ENCODE peak calls at places on chromosomes 2 and 18, in six cellular contexts. H, V, I, L, C and Q are unnamed samples.

GRCh38 chr2:239943991-239944441 is 81.1 kb downstream of the NDUFA10 start:
- DNase-seq in H (no peak), V (no peak), I (no peak), L (no peak), C (no peak), Q (no peak)

GRCh38 chr2:168639501-168639900 is 162.9 kb upstream of the NOSTRIN start:
- DNase-seq in H (no peak), V (no peak), I (no peak), L (no peak), C (no peak), Q (no peak)

GRCh38 chr2:54499666-54500065 is 43.5 kb downstream of the SPTBN1 start:
- DNase-seq in H (peak), V (no peak), I (no peak), L (no peak), C (no peak), Q (no peak)

GRCh38 chr2:95695613-95696012 is 103.8 kb downstream of the TRIM43 start:
- DNase-seq in H (no peak), V (no peak), I (no peak), L (no peak), C (no peak), Q (no peak)

GRCh38 chr18:62760403-62760734 is 45.0 kb downstream of the PHLPP1 start:
- DNase-seq in H (no peak), V (no peak), I (no peak), L (no peak), C (no peak), Q (no peak)

GRCh38 chr2:21928292-21928691 is 804.5 kb downstream of the TDRD15 start:
- DNase-seq in H (no peak), V (no peak), I (no peak), L (no peak), C (no peak), Q (no peak)

GRCh38 chr2:17672583-17673317 is 80.9 kb downstream of the SMC6 start:
- DNase-seq in H (no peak), V (peak), I (no peak), L (no peak), C (no peak), Q (no peak)

GRCh38 chr2:205931388-205931787 is 154.6 kb downstream of the INO80D start:
- DNase-seq in H (no peak), V (no peak), I (no peak), L (no peak), C (no peak), Q (peak)

GRCh38 chr2:112814278-112814677 is 22.3 kb downstream of the IL1B start:
- DNase-seq in H (no peak), V (no peak), I (no peak), L (no peak), C (peak), Q (no peak)

GRCh38 chr2:177314194-177314593 is 49.7 kb upstream of the NFE2L2 start:
- DNase-seq in H (no peak), V (no peak), I (no peak), L (no peak), C (no peak), Q (no peak)

GRCh38 chr18:9475643-9476580 is 599 bp downstream of the RALBP1 start:
- DNase-seq in H (peak), V (peak), I (no peak), L (peak), C (no peak), Q (peak)

GRCh38 chr2:80638759-80639158 is 334.2 kb upstream of the LRRTM1 start:
- DNase-seq in H (no peak), V (no peak), I (no peak), L (no peak), C (no peak), Q (no peak)

GRCh38 chr2:102082591-102083586 is 59.7 kb upstream of the IL1R1 start:
- DNase-seq in H (peak), V (no peak), I (peak), L (no peak), C (peak), Q (peak)

GRCh38 chr2:11835403-11835802 is 89.0 kb downstream of the LPIN1 start:
- DNase-seq in H (no peak), V (no peak), I (no peak), L (no peak), C (no peak), Q (peak)

DNA sequence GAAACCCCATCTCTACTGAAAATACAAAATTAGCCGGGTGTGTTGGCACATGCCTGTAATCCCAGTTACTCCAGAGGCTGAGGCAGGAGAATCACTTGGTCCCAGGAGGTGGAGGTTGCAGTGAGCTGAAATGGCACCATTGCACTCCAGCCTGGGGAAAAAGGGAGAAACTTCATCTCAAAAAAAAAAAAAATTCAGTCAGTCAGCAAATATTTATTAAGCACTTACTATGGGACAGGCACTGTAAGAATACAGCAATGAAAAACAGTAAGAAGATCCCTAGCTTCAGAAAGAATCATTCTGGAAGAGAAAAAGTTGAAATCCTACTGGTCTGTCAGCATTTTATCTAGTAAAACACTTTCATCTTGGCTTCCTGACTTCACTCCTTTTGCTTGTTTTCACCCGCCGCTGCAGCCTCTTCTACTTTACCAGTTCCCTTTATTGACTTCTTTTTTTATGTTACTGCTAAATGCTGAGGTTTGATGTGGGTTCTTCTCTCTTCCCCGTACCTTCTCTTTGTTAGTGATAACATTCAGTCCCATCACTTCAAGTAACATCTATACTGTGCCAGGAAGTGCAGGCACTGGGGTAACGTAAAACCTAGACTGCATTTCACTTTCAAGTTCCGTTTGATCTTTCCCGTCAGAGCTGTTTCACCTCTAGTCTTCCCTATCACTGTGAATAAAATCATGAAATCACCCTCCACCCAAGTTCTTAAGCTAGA is 10.8 kb upstream of the TAF4B start:
- DNase-seq in H (no peak), V (no peak), I (peak), L (no peak), C (no peak), Q (no peak)
- H3K4me3 ChIP-seq in H (no peak), V (no peak), I (peak), L (no peak), C (no peak), Q (no peak)

GRCh38 chr2:9630750-9631483 is at the start of gene YWHAQ:
- DNase-seq in H (peak), V (peak), I (peak), L (peak), C (peak), Q (peak)

GRCh38 chr2:9637330-9637729 is 6.5 kb upstream of the YWHAQ start:
- DNase-seq in H (peak), V (no peak), I (no peak), L (no peak), C (peak), Q (no peak)

GRCh38 chr2:9631976-9632700 is 1.3 kb upstream of the YWHAQ start:
- DNase-seq in H (no peak), V (no peak), I (no peak), L (no peak), C (no peak), Q (no peak)

GRCh38 chr2:9631484-9631819 is 655 bp upstream of the YWHAQ start:
- DNase-seq in H (no peak), V (no peak), I (no peak), L (no peak), C (no peak), Q (no peak)

DNA sequence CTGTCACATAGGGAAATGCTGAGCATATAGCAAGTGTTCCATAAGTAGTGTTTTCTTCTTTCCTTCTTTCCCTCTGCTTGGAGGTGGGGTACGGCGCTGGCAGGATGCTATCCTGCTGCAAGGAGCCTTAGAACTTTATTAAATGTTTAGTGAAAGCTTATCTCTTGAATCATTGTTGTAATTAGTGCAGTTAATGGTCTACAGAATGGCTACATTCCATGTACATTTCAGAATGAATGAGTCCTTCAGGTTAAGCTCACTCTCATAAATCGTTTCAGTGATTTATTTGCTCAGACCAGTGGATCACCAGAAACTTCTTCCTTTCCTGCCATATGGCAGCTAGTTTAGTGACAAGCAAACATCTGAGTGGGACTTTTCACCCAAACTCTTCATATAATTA is 3.3 kb upstream of the YWHAQ start:
- DNase-seq in H (no peak), V (no peak), I (no peak), L (no peak), C (no peak), Q (no peak)
- TF ChIP-seq MYC in H (no peak), V (no peak), I (no peak), L (no peak), C (no peak), Q (no peak)

GRCh38 chr2:226999676-227000075 is 163.8 kb downstream of the RHBDD1 start:
- DNase-seq in H (no peak), V (no peak), I (no peak), L (no peak), C (no peak), Q (peak)

GRCh38 chr2:226993171-226993570 is 157.3 kb downstream of the RHBDD1 start:
- DNase-seq in H (no peak), V (no peak), I (no peak), L (no peak), C (no peak), Q (no peak)

GRCh38 chr2:226995625-226996041 is 159.8 kb downstream of the RHBDD1 start:
- DNase-seq in H (no peak), V (no peak), I (no peak), L (no peak), C (no peak), Q (peak)

GRCh38 chr2:226991663-226992062 is 155.8 kb downstream of the RHBDD1 start:
- DNase-seq in H (no peak), V (no peak), I (no peak), L (no peak), C (no peak), Q (no peak)

GRCh38 chr2:226994775-226995174 is 158.9 kb downstream of the RHBDD1 start:
- DNase-seq in H (no peak), V (no peak), I (no peak), L (no peak), C (peak), Q (peak)
- TF ChIP-seq POLR2A in H (no peak), V (no peak), I (no peak), L (no peak), C (no peak), Q (no peak)

GRCh38 chr2:68251855-68252406 is 401 bp downstream of the PPP3R1 start:
- DNase-seq in H (peak), V (no peak), I (no peak), L (peak), C (no peak), Q (no peak)

GRCh38 chr2:68250652-68251186 is 1.6 kb downstream of the PPP3R1 start:
- DNase-seq in H (no peak), V (no peak), I (no peak), L (no peak), C (no peak), Q (no peak)

GRCh38 chr2:68251187-68251854 is 1.0 kb downstream of the PPP3R1 start:
- DNase-seq in H (peak), V (peak), I (peak), L (peak), C (peak), Q (peak)

GRCh38 chr2:68248806-68249205 is 3.5 kb downstream of the PPP3R1 start:
- DNase-seq in H (no peak), V (no peak), I (no peak), L (no peak), C (no peak), Q (peak)

GRCh38 chr2:68250196-68250595 is 2.1 kb downstream of the PPP3R1 start:
- DNase-seq in H (no peak), V (no peak), I (no peak), L (no peak), C (no peak), Q (peak)
- H3K4me3 ChIP-seq in H (peak), V (peak), I (peak), L (peak), C (peak), Q (peak)